ENCODE peak calls at places on chromosomes 11 and 22, in seven cellular contexts. E is esophagus squamous epithelium; Y is EL; N is NB4; H is naive thymus-derived CD8-positive, alpha-beta T cell; I is HTR-8/SVneo; F is mesothelial cell of epicardium. P is an unnamed sample.

GRCh38 chr22:43554694-43555365 is 143.0 kb downstream of the MPPED1 start:
- DNase-seq in E (no peak), Y (no peak), N (no peak), H (no peak), I (no peak), F (no peak), P (no peak)

GRCh38 chr11:128523616-128524015 is 63.7 kb downstream of the ETS1 start:
- DNase-seq in E (no peak), Y (no peak), N (no peak), H (no peak), I (no peak), F (no peak), P (no peak)

GRCh38 chr22:31346733-31347250 is 646 bp upstream of the PATZ1 start:
- DNase-seq in E (no peak), Y (peak; percentile 65), N (peak; percentile 88), H (no peak), I (peak; percentile 38), F (no peak), P (no peak)

GRCh38 chr11:125494033-125494364 is 2.1 kb downstream of the FEZ1 start:
- DNase-seq in E (no peak), Y (no peak), N (no peak), H (no peak), I (no peak), F (no peak), P (no peak)

GRCh38 chr22:38080847-38081635 is 2.9 kb downstream of the SLC16A8 start:
- DNase-seq in E (no peak), Y (peak; percentile 39), N (peak; percentile 29), H (no peak), I (no peak), F (no peak), P (no peak)

GRCh38 chr11:10488581-10489443 is 33.7 kb downstream of the AMPD3 start:
- DNase-seq in E (peak; percentile 17), Y (no peak), N (no peak), H (no peak), I (no peak), F (no peak), P (no peak)

GRCh38 chr22:38078046-38078840 is 5.7 kb downstream of the SLC16A8 start:
- DNase-seq in E (no peak), Y (no peak), N (no peak), H (no peak), I (no peak), F (no peak), P (no peak)

GRCh38 chr11:70399681-70400112 is 1.4 kb downstream of the CTTN start:
- DNase-seq in E (no peak), Y (peak; percentile 98), N (peak; percentile 92), H (no peak), I (peak; percentile 98), F (no peak), P (peak; percentile 79)

GRCh38 chr11:1830500-1831223 is 4.1 kb upstream of the SYT8 start:
- DNase-seq in E (no peak), Y (no peak), N (no peak), H (no peak), I (peak; percentile 30), F (no peak), P (no peak)

GRCh38 chr11:16825091-16825490 is 86.6 kb downstream of the C11orf58 start:
- DNase-seq in E (no peak), Y (no peak), N (no peak), H (no peak), I (no peak), F (no peak), P (no peak)

GRCh38 chr11:126115253-126115540 is 52.5 kb upstream of the CDON start:
- DNase-seq in E (no peak), Y (peak; percentile 25), N (peak; percentile 54), H (no peak), I (no peak), F (no peak), P (peak; percentile 43)

GRCh38 chr11:76770642-76771445 is 12.3 kb upstream of the TSKU start:
- DNase-seq in E (no peak), Y (peak; percentile 98), N (peak; percentile 42), H (no peak), I (peak; percentile 73), F (no peak), P (no peak)

GRCh38 chr22:19714320-19715252 is at the start of gene SEPTIN5:
- DNase-seq in E (no peak), Y (no peak), N (peak; percentile 29), H (no peak), I (no peak), F (no peak), P (no peak)

GRCh38 chr11:126437731-126438130 is 82.2 kb downstream of the ST3GAL4 start:
- DNase-seq in E (no peak), Y (no peak), N (no peak), H (no peak), I (no peak), F (no peak), P (no peak)

GRCh38 chr11:70090989-70091388 is 12.9 kb downstream of the ANO1 start:
- DNase-seq in E (no peak), Y (no peak), N (no peak), H (no peak), I (no peak), F (no peak), P (no peak)

GRCh38 chr22:22882033-22882717 is 5.4 kb upstream of the IGLL5 start:
- DNase-seq in E (no peak), Y (peak; percentile 7), N (peak; percentile 52), H (no peak), I (no peak), F (no peak), P (no peak)

GRCh38 chr11:97140885-97141494 is 751.2 kb downstream of the JRKL start:
- DNase-seq in E (no peak), Y (no peak), N (peak; percentile 21), H (no peak), I (peak; percentile 6), F (no peak), P (no peak)

GRCh38 chr11:47950396-47950795 is 30.0 kb upstream of the PTPRJ start:
- DNase-seq in E (no peak), Y (no peak), N (peak; percentile 76), H (peak; percentile 85), I (no peak), F (no peak), P (no peak)

GRCh38 chr22:37601540-37602442 is 6.8 kb upstream of the GGA1 start:
- DNase-seq in E (no peak), Y (peak; percentile 69), N (peak; percentile 96), H (no peak), I (peak; percentile 24), F (no peak), P (no peak)